ENCODE peak calls at places on chromosome 1, in ten cellular contexts. Y is mesenteric fat pad; U is neural crest cell; D is iPS-NIHi11; E is fibroblast of lung; V is bronchial epithelial cell; G is non-pigmented ciliary epithelial cell; L is activated naive CD4-positive, alpha-beta T cell treated with anti-CD3 and anti-CD28 coated beads, Interleukin-2, amount 10 ng/mL, durations not matched to agents 7 days and 5 days; C is SW480; J is HAP-1. Z is an unnamed sample.

GRCh38 chr1:189606795-189607476 is 870.7 kb downstream of the BRINP3 start:
- DNase-seq in J (no peak), Y (no peak), G (peak; percentile 78), V (peak; percentile 89), L (no peak), E (peak; percentile 73), C (no peak), D (no peak), U (no peak), Z (no peak)

GRCh38 chr1:2290595-2291510 is 62.7 kb downstream of the SKI start:
- DNase-seq in G (peak; percentile 84), L (peak; percentile 91), U (no peak), Y (no peak), C (no peak), V (peak; percentile 83), E (peak; percentile 98), D (no peak), J (no peak), Z (no peak)

GRCh38 chr1:25117233-25117823 is 115.0 kb downstream of the SYF2 start:
- DNase-seq in J (no peak), G (no peak), D (peak; percentile 73), U (no peak), C (peak; percentile 25), L (peak; percentile 38), V (peak; percentile 26), E (no peak), Y (no peak), Z (no peak)

GRCh38 chr1:180503274-180503862 is 991 bp upstream of the ACBD6 start:
- DNase-seq in G (no peak), E (no peak), L (no peak), U (no peak), J (no peak), V (peak; percentile 32), C (peak; percentile 33), Y (no peak), D (no peak), Z (no peak)

GRCh38 chr1:147243228-147243685 is 773 bp downstream of the CHD1L start:
- DNase-seq in Y (no peak), U (peak; percentile 26), L (peak; percentile 45), G (no peak), J (no peak), D (peak; percentile 43), E (no peak), V (no peak), C (peak; percentile 46), Z (peak; percentile 60)

GRCh38 chr1:236141447-236142357 is 637 bp upstream of the GPR137B start:
- DNase-seq in U (peak; percentile 43), V (peak; percentile 23), L (peak; percentile 24), C (peak; percentile 43), E (peak; percentile 67), G (no peak), D (peak; percentile 94), Y (no peak), J (no peak), Z (peak; percentile 33)

GRCh38 chr1:42765832-42766722 is 751 bp downstream of the P3H1 start:
- DNase-seq in J (peak; percentile 83), E (peak; percentile 82), V (peak; percentile 64), D (peak; percentile 62), L (peak; percentile 46), U (peak; percentile 37), C (peak; percentile 77), G (peak; percentile 59), Y (no peak), Z (peak; percentile 57)

GRCh38 chr1:160539896-160540858 is 17.1 kb upstream of the SLAMF6 start:
- DNase-seq in G (no peak), C (peak; percentile 81), Y (no peak), U (no peak), V (no peak), L (peak; percentile 71), J (no peak), D (no peak), E (no peak), Z (no peak)

GRCh38 chr1:110200666-110201065 is 9.4 kb upstream of the KCNC4 start:
- DNase-seq in V (no peak), Y (no peak), D (no peak), J (no peak), C (no peak), G (no peak), U (no peak), L (no peak), E (peak; percentile 17), Z (no peak)

GRCh38 chr1:24850353-24850905 is 79.6 kb downstream of the RUNX3 start:
- DNase-seq in U (no peak), D (no peak), C (no peak), Y (no peak), J (no peak), V (no peak), E (peak; percentile 22), G (no peak), L (no peak), Z (no peak)

GRCh38 chr1:227838181-227838580 is 22.7 kb downstream of the PRSS38 start:
- DNase-seq in J (no peak), D (no peak), U (no peak), Y (no peak), E (no peak), L (no peak), G (no peak), C (no peak), V (no peak), Z (no peak)

GRCh38 chr1:91725961-91726704 is 159.8 kb downstream of the TGFBR3 start:
- DNase-seq in U (no peak), C (no peak), D (no peak), E (peak; percentile 98), L (no peak), G (peak; percentile 76), Y (no peak), V (peak; percentile 31), J (no peak), Z (no peak)

GRCh38 chr1:69203166-69203565 is 364.6 kb upstream of the LRRC7 start:
- DNase-seq in U (no peak), D (no peak), L (no peak), V (no peak), Y (no peak), C (no peak), J (no peak), E (no peak), G (no peak), Z (no peak)

GRCh38 chr1:10267319-10267718 is 56.9 kb downstream of the KIF1B start:
- DNase-seq in E (peak; percentile 23), D (no peak), G (no peak), L (no peak), Y (no peak), C (no peak), U (no peak), J (no peak), V (no peak), Z (no peak)

GRCh38 chr1:83112248-83112885 is 886.6 kb downstream of the TTLL7 start:
- DNase-seq in C (no peak), D (no peak), V (no peak), L (no peak), Y (no peak), U (no peak), E (no peak), G (no peak), J (no peak), Z (no peak)

GRCh38 chr1:231986631-231987291 is 360.2 kb downstream of the DISC1 start:
- DNase-seq in D (no peak), U (no peak), C (no peak), J (no peak), E (peak; percentile 68), Y (no peak), V (no peak), G (no peak), L (no peak), Z (peak; percentile 66)

Z was measured in NCI-H146.